ENCODE peak calls at places on chromosome 1, in ten cellular contexts. D is substantia nigra; Z is RCC 7860; F is RPMI8226; J is activated effector memory CD4-positive, alpha-beta T cell treated with Interleukin-2 at 50 U/mL for 16 hours; W is HEK293T; Y is T-helper 2 cell; A is thoracic aorta; G is effector memory CD4-positive, alpha-beta T cell; L is OCI-LY7. P is an unnamed sample.
A peak's percentile ranks its signal among the peaks of the same experiment; 100 is the strongest.

GRCh38 chr1:214558002-214558770 is 6.8 kb upstream of the PTPN14 start:
- DNase-seq in D (no peak), Z (peak; percentile 95), F (no peak), J (no peak), W (no peak), Y (no peak), A (no peak), G (no peak), L (no peak), P (no peak)

GRCh38 chr1:234550341-234551031 is 59.5 kb downstream of the IRF2BP2 start:
- DNase-seq in D (peak; percentile 89), Z (no peak), F (no peak), J (no peak), W (no peak), Y (no peak), A (no peak), G (no peak), L (no peak), P (no peak)

GRCh38 chr1:40014253-40014706 is 26.2 kb upstream of the CAP1 start:
- DNase-seq in D (no peak), Z (no peak), F (no peak), J (no peak), W (no peak), Y (no peak), A (no peak), G (no peak), L (no peak), P (no peak)

GRCh38 chr1:184634296-184634695 is 120.4 kb downstream of the EDEM3 start:
- DNase-seq in D (no peak), Z (no peak), F (no peak), J (no peak), W (no peak), Y (no peak), A (no peak), G (no peak), L (no peak), P (peak; percentile 11)

GRCh38 chr1:35763211-35763610 is 6.6 kb downstream of the CLSPN start:
- DNase-seq in D (no peak), Z (no peak), F (no peak), J (no peak), W (no peak), Y (no peak), A (no peak), G (no peak), L (no peak), P (no peak)

GRCh38 chr1:149888999-149889289 is 10.4 kb upstream of the BOLA1 start:
- DNase-seq in D (peak; percentile 23), Z (no peak), F (no peak), J (no peak), W (no peak), Y (no peak), A (no peak), G (no peak), L (no peak), P (peak; percentile 68)

GRCh38 chr1:203075249-203076030 is 10.4 kb downstream of the MYOG start:
- DNase-seq in D (no peak), Z (no peak), F (no peak), J (no peak), W (no peak), Y (no peak), A (no peak), G (no peak), L (no peak), P (no peak)

GRCh38 chr1:67041836-67042503 is 12.0 kb downstream of the SLC35D1 start:
- DNase-seq in D (no peak), Z (no peak), F (no peak), J (no peak), W (no peak), Y (no peak), A (no peak), G (no peak), L (no peak), P (no peak)

GRCh38 chr1:158203693-158204457 is 23.2 kb downstream of the CD1D start:
- DNase-seq in D (peak; percentile 32), Z (peak; percentile 46), F (peak; percentile 54), J (no peak), W (peak; percentile 42), Y (no peak), A (no peak), G (no peak), L (peak; percentile 75), P (peak; percentile 57)

GRCh38 chr1:61162513-61163274 is 80.3 kb downstream of the NFIA start:
- DNase-seq in D (no peak), Z (no peak), F (no peak), J (no peak), W (no peak), Y (no peak), A (no peak), G (no peak), L (no peak), P (no peak)

GRCh38 chr1:161172349-161172748 is 5.0 kb downstream of the B4GALT3 start:
- DNase-seq in D (no peak), Z (no peak), F (no peak), J (no peak), W (no peak), Y (no peak), A (no peak), G (no peak), L (no peak), P (no peak)

GRCh38 chr1:1144122-1144842 is 28.4 kb upstream of the C1orf159 start:
- DNase-seq in D (no peak), Z (no peak), F (peak; percentile 96), J (peak; percentile 48), W (no peak), Y (no peak), A (no peak), G (peak; percentile 41), L (peak; percentile 85), P (peak; percentile 2)

GRCh38 chr1:205672395-205672889 is 7.9 kb downstream of the SLC45A3 start:
- DNase-seq in D (no peak), Z (no peak), F (no peak), J (no peak), W (no peak), Y (no peak), A (no peak), G (no peak), L (no peak), P (no peak)

GRCh38 chr1:6212193-6212959 is 6.5 kb downstream of the RNF207 start:
- DNase-seq in D (no peak), Z (no peak), F (no peak), J (no peak), W (no peak), Y (no peak), A (no peak), G (no peak), L (no peak), P (no peak)

GRCh38 chr1:37037675-37038074 is 3.4 kb upstream of the GRIK3 start:
- DNase-seq in D (peak; percentile 69), Z (no peak), F (no peak), J (no peak), W (no peak), Y (no peak), A (no peak), G (no peak), L (peak; percentile 21), P (no peak)

GRCh38 chr1:178938281-178938958 is 67.5 kb upstream of the ANGPTL1 start:
- DNase-seq in D (no peak), Z (no peak), F (no peak), J (no peak), W (no peak), Y (no peak), A (no peak), G (no peak), L (no peak), P (no peak)

GRCh38 chr1:30798954-30799491 is 41.4 kb upstream of the LAPTM5 start:
- DNase-seq in D (no peak), Z (no peak), F (no peak), J (no peak), W (no peak), Y (no peak), A (no peak), G (no peak), L (no peak), P (no peak)

GRCh38 chr1:98939471-98939870 is 65.2 kb downstream of the PLPPR5 start:
- DNase-seq in D (no peak), Z (no peak), F (no peak), J (no peak), W (no peak), Y (no peak), A (no peak), G (no peak), L (no peak), P (no peak)

GRCh38 chr1:101191049-101191448 is 45.8 kb upstream of the S1PR1 start:
- DNase-seq in D (no peak), Z (no peak), F (no peak), J (no peak), W (no peak), Y (no peak), A (no peak), G (no peak), L (no peak), P (no peak)

GRCh38 chr1:90616395-90616794 is 100.7 kb downstream of the BARHL2 start:
- DNase-seq in D (peak; percentile 0), Z (no peak), F (no peak), J (no peak), W (peak; percentile 65), Y (no peak), A (no peak), G (no peak), L (no peak), P (peak; percentile 13)

GRCh38 chr1:21182181-21182711 is 5.5 kb upstream of the EIF4G3 start:
- DNase-seq in D (no peak), Z (no peak), F (no peak), J (no peak), W (no peak), Y (no peak), A (no peak), G (no peak), L (no peak), P (no peak)

GRCh38 chr1:53599461-53599860 is 139.5 kb downstream of the GLIS1 start:
- DNase-seq in D (no peak), Z (no peak), F (no peak), J (no peak), W (no peak), Y (no peak), A (no peak), G (no peak), L (no peak), P (no peak)

GRCh38 chr1:186244825-186245224 is 130.2 kb downstream of the TPR start:
- DNase-seq in D (no peak), Z (no peak), F (peak; percentile 33), J (no peak), W (no peak), Y (no peak), A (no peak), G (no peak), L (peak; percentile 29), P (peak; percentile 27)

GRCh38 chr1:192357904-192358303 is 41.1 kb downstream of the RGS21 start:
- DNase-seq in D (no peak), Z (no peak), F (no peak), J (no peak), W (no peak), Y (no peak), A (no peak), G (no peak), L (no peak), P (no peak)

GRCh38 chr1:103198996-103199395 is 90.7 kb upstream of the COL11A1 start:
- DNase-seq in D (no peak), Z (no peak), F (no peak), J (no peak), W (no peak), Y (no peak), A (no peak), G (no peak), L (no peak), P (no peak)

GRCh38 chr1:40313329-40313957 is 3.6 kb downstream of the COL9A2 start:
- DNase-seq in D (no peak), Z (peak; percentile 42), F (no peak), J (no peak), W (peak; percentile 4), Y (no peak), A (no peak), G (no peak), L (peak; percentile 71), P (no peak)

GRCh38 chr1:19454265-19455198 is 30.8 kb downstream of the CAPZB start:
- DNase-seq in D (no peak), Z (peak; percentile 14), F (no peak), J (no peak), W (no peak), Y (no peak), A (no peak), G (no peak), L (no peak), P (no peak)

GRCh38 chr1:227127891-227128290 is 187.8 kb downstream of the COQ8A start:
- DNase-seq in D (no peak), Z (no peak), F (no peak), J (no peak), W (no peak), Y (no peak), A (no peak), G (no peak), L (no peak), P (no peak)